ENCODE peak calls at places on chromosomes 5 and 9, in six cellular contexts. H is AG04449, J is ACHN, S is renal cortical epithelial cell, W is lower leg skin, E is EH. T is an unnamed sample.

GRCh38 chr5:65924366-65925093 is 1.8 kb upstream of the ERBIN start:
- DNase-seq in H (no peak), J (peak), S (peak), W (no peak), E (no peak), T (no peak)

GRCh38 chr9:77495834-77496671 is 152.1 kb downstream of the GNA14 start:
- DNase-seq in H (peak), J (no peak), S (peak), W (no peak), E (peak), T (no peak)

GRCh38 chr5:127431977-127432376 is 85.5 kb upstream of the PRRC1 start:
- DNase-seq in H (no peak), J (no peak), S (no peak), W (no peak), E (no peak), T (no peak)

GRCh38 chr9:113918697-113919390 is 42.7 kb downstream of the ZNF618 start:
- DNase-seq in H (no peak), J (no peak), S (no peak), W (no peak), E (no peak), T (no peak)

GRCh38 chr5:124278636-124279035 is 467.8 kb downstream of the ZNF608 start:
- DNase-seq in H (no peak), J (no peak), S (no peak), W (no peak), E (no peak), T (no peak)

GRCh38 chr9:133987946-133988665 is 4.0 kb downstream of the VAV2 start:
- DNase-seq in H (no peak), J (no peak), S (no peak), W (no peak), E (no peak), T (no peak)

GRCh38 chr9:70121818-70122436 is 78.3 kb downstream of the MAMDC2 start:
- DNase-seq in H (no peak), J (no peak), S (no peak), W (no peak), E (peak), T (no peak)

GRCh38 chr9:131641618-131642495 is 96.5 kb downstream of the PRRT1B start:
- DNase-seq in H (no peak), J (no peak), S (peak), W (no peak), E (peak), T (no peak)

GRCh38 chr5:38596997-38597396 is 40.6 kb upstream of the LIFR start:
- DNase-seq in H (no peak), J (no peak), S (no peak), W (no peak), E (no peak), T (no peak)

T was measured in psoas muscle.